ENCODE peak calls at places on chromosomes 12 and 14, in seven cellular contexts. D is GM23338, Q is stomach, C is suprapubic skin, S is Panc1, V is prostate gland, W is HCT116. T is an unnamed sample. For H3K4me1, the result is how much of the 10 kb centered on the place peaks cover.

GRCh38 chr12:24306001-24306400 is 356.5 kb upstream of the SOX5 start:
- DNase-seq in Q (no peak), S (no peak), C (no peak), D (no peak), W (no peak), V (no peak), T (no peak)

GRCh38 chr12:130127909-130128763 is 34.1 kb upstream of the FZD10 start:
- DNase-seq in S (no peak), D (no peak), C (no peak), V (peak), Q (no peak), W (no peak), T (no peak)

GRCh38 chr14:88668448-88669116 is 105.7 kb downstream of the ZC3H14 start:
- DNase-seq in S (no peak), V (no peak), D (no peak), C (no peak), Q (no peak), W (no peak), T (no peak)

GRCh38 chr12:65867428-65867827 is 43.1 kb downstream of the HMGA2 start:
- DNase-seq in W (no peak), Q (no peak), V (no peak), D (no peak), S (no peak), C (no peak), T (no peak)

GRCh38 chr14:27506272-27506671 is 908.4 kb upstream of the NOVA1 start:
- DNase-seq in S (no peak), W (no peak), D (peak), Q (no peak), C (no peak), V (no peak), T (no peak)

GRCh38 chr12:94930772-94931171 is 72.7 kb downstream of the NDUFA12 start:
- DNase-seq in C (no peak), S (no peak), Q (no peak), W (no peak), V (no peak), D (no peak), T (no peak)

GRCh38 chr12:70197362-70197744 is 45.9 kb upstream of the CNOT2 start:
- DNase-seq in S (no peak), Q (no peak), C (no peak), W (no peak), D (no peak), V (no peak), T (no peak)

GRCh38 chr12:3310271-3311026 is 180.6 kb upstream of the PRMT8 start:
- DNase-seq in C (no peak), Q (no peak), W (no peak), D (no peak), S (no peak), V (no peak), T (no peak)

GRCh38 chr12:12835378-12836145 is 22.4 kb downstream of the DDX47 start:
- DNase-seq in C (no peak), W (peak), Q (no peak), D (no peak), V (peak), S (no peak), T (no peak)

GRCh38 chr12:10067259-10067658 is 31.5 kb downstream of the CLEC1A start:
- DNase-seq in V (no peak), C (no peak), W (no peak), Q (no peak), S (no peak), D (no peak), T (no peak)

GRCh38 chr14:62777510-62777909 is 267.7 kb downstream of the KCNH5 start:
- DNase-seq in V (no peak), C (no peak), S (no peak), Q (no peak), D (no peak), W (no peak), T (no peak)

GRCh38 chr12:3316776-3317480 is 174.1 kb upstream of the PRMT8 start:
- DNase-seq in D (no peak), Q (no peak), C (no peak), W (no peak), S (no peak), V (no peak), T (no peak)

GRCh38 chr12:98002887-98003493 is 512.4 kb upstream of the TMPO start:
- DNase-seq in W (peak), S (no peak), D (peak), V (peak), C (no peak), Q (peak), T (no peak)

GRCh38 chr12:49301759-49302158 is 6.8 kb downstream of the PRPH start:
- DNase-seq in S (no peak), W (no peak), D (no peak), V (no peak), Q (no peak), C (no peak), T (no peak)

GRCh38 chr12:49549735-49550710 is 11.2 kb downstream of the KCNH3 start:
- DNase-seq in C (no peak), V (no peak), Q (no peak), W (no peak), D (no peak), S (no peak), T (no peak)

GRCh38 chr14:70032016-70032415 is 152.8 kb downstream of the SMOC1 start:
- DNase-seq in Q (no peak), C (no peak), W (no peak), S (no peak), V (no peak), D (no peak), T (no peak)

GRCh38 chr14:20782280-20782890 is 1.3 kb downstream of the RNASE6 start:
- DNase-seq in Q (no peak), S (no peak), V (peak), D (peak), C (no peak), W (no peak), T (no peak)

GRCh38 chr12:124445121-124445718 is 122.2 kb downstream of the NCOR2 start:
- DNase-seq in W (no peak), D (no peak), S (no peak), C (no peak), V (no peak), Q (no peak), T (no peak)

GRCh38 chr12:71607494-71608330 is 55.9 kb downstream of the ZFC3H1 start:
- DNase-seq in C (no peak), Q (no peak), W (no peak), S (no peak), V (no peak), D (no peak), T (no peak)

GRCh38 chr12:38904932-38905479 is 385 bp downstream of the CPNE8 start:
- DNase-seq in S (peak), D (peak), W (peak), C (peak), V (peak), Q (peak), T (no peak)

GRCh38 chr12:98344034-98344565 is 171.3 kb upstream of the TMPO start:
- DNase-seq in Q (no peak), W (no peak), D (peak), C (no peak), S (no peak), V (no peak), T (no peak)

GRCh38 chr12:78871566-78871965 is 7.0 kb downstream of the SYT1 start:
- DNase-seq in D (no peak), W (no peak), C (no peak), Q (no peak), S (no peak), V (no peak), T (no peak)

GRCh38 chr14:105351920-105352871 is 37.6 kb downstream of the PACS2 start:
- DNase-seq in V (peak), Q (peak), W (peak), C (peak), D (peak), S (peak), T (no peak)

GRCh38 chr12:88432536-88433462 is 147.5 kb downstream of the KITLG start:
- DNase-seq in C (no peak), S (no peak), V (no peak), W (no peak), D (no peak), Q (no peak), T (no peak)

GRCh38 chr14:95290769-95291440 is 28.8 kb downstream of the CLMN start:
- DNase-seq in C (peak), Q (peak), W (no peak), D (peak), V (peak), S (no peak), T (peak)

GRCh38 chr14:50335989-50336391 is 23.9 kb downstream of the DMAC2L start:
- DNase-seq in W (no peak), D (peak), C (no peak), V (no peak), Q (no peak), S (no peak), T (no peak)

GRCh38 chr12:95480230-95480629 is 6.3 kb downstream of the METAP2 start:
- DNase-seq in W (no peak), S (no peak), D (no peak), V (no peak), Q (no peak), C (no peak), T (no peak)

GRCh38 chr12:29756741-29757390 is 26.9 kb downstream of the TMTC1 start:
- DNase-seq in C (no peak), S (no peak), V (no peak), D (no peak), W (no peak), Q (no peak), T (no peak)

GRCh38 chr12:119528241-119528640 is 65.3 kb upstream of the TMEM233 start:
- DNase-seq in Q (no peak), W (no peak), C (no peak), D (peak), S (no peak), V (no peak), T (no peak)

GRCh38 chr12:50415899-50416479 is 15.3 kb downstream of the LARP4 start:
- DNase-seq in V (no peak), W (no peak), C (no peak), S (no peak), Q (no peak), D (no peak), T (no peak)

GRCh38 chr14:75003250-75004027 is 718 bp downstream of the EIF2B2 start:
- DNase-seq in C (no peak), Q (no peak), W (no peak), S (no peak), D (no peak), V (no peak), T (no peak)

GRCh38 chr12:85779768-85780167 is 56.4 kb downstream of the RASSF9 start:
- DNase-seq in V (no peak), C (no peak), Q (no peak), W (no peak), D (no peak), S (no peak), T (no peak)

GRCh38 chr12:15688838-15689237 is 100.3 kb downstream of the EPS8 start:
- DNase-seq in C (no peak), S (no peak), Q (no peak), W (no peak), D (peak), V (no peak), T (no peak)

GRCh38 chr12:97275261-97276197 is 187.1 kb upstream of the RMST start:
- DNase-seq in C (no peak), Q (no peak), D (peak), W (no peak), S (no peak), V (peak), T (no peak)

GRCh38 chr12:39846971-39847661 is 227.5 kb upstream of the ABCD2 start:
- DNase-seq in W (no peak), Q (no peak), C (no peak), D (peak), S (no peak), V (no peak), T (no peak)

GRCh38 chr12:39332661-39333175 is 110.2 kb downstream of the KIF21A start:
- DNase-seq in S (no peak), D (no peak), V (no peak), C (no peak), W (no peak), Q (no peak), T (no peak)

GRCh38 chr14:77691259-77691658 is 16.6 kb downstream of the ALKBH1 start:
- DNase-seq in C (no peak), W (no peak), S (no peak), D (no peak), Q (peak), V (no peak), T (no peak)

GRCh38 chr14:57480044-57480443 is 13.6 kb downstream of the CCDC198 start:
- DNase-seq in W (no peak), C (no peak), Q (no peak), S (no peak), D (no peak), V (no peak), T (no peak)

GRCh38 chr14:73786632-73786941 is 65.0 kb upstream of the PTGR2 start:
- DNase-seq in S (no peak), W (no peak), D (peak), C (no peak), Q (peak), V (peak), T (no peak)

GRCh38 chr12:59873136-59873535 is 277.3 kb downstream of the SLC16A7 start:
- DNase-seq in C (no peak), W (no peak), Q (no peak), V (no peak), S (no peak), D (no peak), T (no peak)
- H3K27ac ChIP-seq in C (no peak), W (no peak), Q (no peak), V (no peak), S (no peak), D (no peak), T (no peak)

GRCh38 chr12:53056296-53056695 is 6.4 kb downstream of the TNS2 start:
- DNase-seq in C (no peak), V (no peak), D (no peak), W (no peak), S (no peak), Q (no peak), T (no peak)

GRCh38 chr12:53053223-53054111 is 3.6 kb downstream of the TNS2 start:
- DNase-seq in V (peak), S (no peak), Q (peak), C (peak), W (peak), D (peak), T (no peak)

GRCh38 chr12:53054112-53054878 is 4.4 kb downstream of the TNS2 start:
- DNase-seq in S (no peak), W (peak), D (peak), V (peak), C (peak), Q (peak), T (no peak)

GRCh38 chr12:53056901-53057300 is 7.0 kb downstream of the TNS2 start:
- DNase-seq in C (no peak), V (no peak), D (no peak), W (no peak), S (no peak), Q (no peak), T (no peak)

GRCh38 chr12:53055471-53056266 is 5.8 kb downstream of the TNS2 start:
- DNase-seq in S (no peak), Q (no peak), W (no peak), C (no peak), V (no peak), D (no peak), T (no peak)
- H3K4me1 ChIP-seq in S (under half), Q (half or more), W (under half), C (half or more), V (under half), D (under half), T (half or more)

GRCh38 chr14:23376477-23377200 is at the start of gene CMTM5:
- DNase-seq in Q (no peak), S (no peak), W (no peak), D (peak), C (no peak), V (no peak), T (no peak)
- TF ChIP-seq POLR2AphosphoS5 in Q (no peak), S (no peak), W (no peak), D (no peak), C (no peak), V (no peak), T (no peak)

GRCh38 chr12:117048585-117048904 is 50.7 kb downstream of the TESC start:
- DNase-seq in S (no peak), V (no peak), W (no peak), C (no peak), D (no peak), Q (no peak), T (no peak)
- H3K27ac ChIP-seq in S (no peak), V (no peak), W (no peak), C (no peak), D (no peak), Q (no peak), T (no peak)

GRCh38 chr14:99596772-99597171 is 7.2 kb downstream of the CCDC85C start:
- DNase-seq in V (no peak), D (no peak), S (no peak), Q (no peak), C (no peak), W (no peak), T (no peak)
- H3K4me1 ChIP-seq in V (under half), D (under half), S (half or more), Q (half or more), C (under half), W (under half), T (half or more)

DNA sequence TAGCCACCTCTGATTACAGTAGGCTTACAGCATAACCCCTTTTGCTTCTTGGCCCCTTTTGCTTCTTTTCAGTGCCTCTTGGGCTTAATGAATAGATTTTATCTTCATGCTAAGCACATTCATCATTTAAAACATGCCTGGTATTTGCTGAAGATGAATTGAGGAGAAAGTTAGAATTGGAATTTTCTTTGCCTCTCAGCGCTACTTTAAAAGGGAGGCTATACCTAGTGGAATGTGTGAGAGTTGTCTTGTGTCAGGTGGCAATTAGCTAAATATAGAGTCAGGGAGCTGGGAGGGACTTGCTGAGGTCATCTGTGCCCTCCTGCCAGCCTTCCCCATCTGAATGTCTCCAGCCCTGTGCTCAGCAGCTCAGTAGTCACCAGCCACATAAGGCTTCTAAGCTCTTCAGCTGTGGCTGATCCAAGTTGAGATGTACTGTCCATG is 132.2 kb downstream of the SAMD4A start:
- DNase-seq in V (no peak), S (no peak), C (no peak), W (no peak), D (peak), Q (no peak), T (no peak)
- TF ChIP-seq POLR2AphosphoS5 in V (no peak), S (no peak), C (no peak), W (no peak), D (no peak), Q (peak), T (no peak)

T was measured in vagina.